ENCODE peak calls at places on chromosomes 5 and 9, in five cellular contexts. Z, R, F, D and U are unnamed samples.

GRCh38 chr5:151078490-151079262 is 2.2 kb downstream of the TNIP1 start:
- DNase-seq in Z (no peak), R (no peak), F (peak), D (no peak), U (no peak)

GRCh38 chr9:93127395-93127911 is 6.6 kb downstream of the NINJ1 start:
- DNase-seq in Z (peak), R (no peak), F (no peak), D (no peak), U (no peak)

GRCh38 chr9:99385215-99385614 is 163.1 kb downstream of the SEC61B start:
- DNase-seq in Z (no peak), R (no peak), F (no peak), D (no peak), U (no peak)

GRCh38 chr5:6748142-6748541 is 34.9 kb downstream of the TENT4A start:
- DNase-seq in Z (no peak), R (no peak), F (no peak), D (no peak), U (no peak)

GRCh38 chr9:131477367-131477766 is 25.4 kb upstream of the POMT1 start:
- DNase-seq in Z (no peak), R (no peak), F (no peak), D (no peak), U (no peak)

GRCh38 chr5:154729613-154730012 is 25.6 kb upstream of the LARP1 start:
- DNase-seq in Z (no peak), R (no peak), F (peak), D (no peak), U (no peak)

GRCh38 chr9:134375011-134375390 is 48.7 kb downstream of the RXRA start:
- DNase-seq in Z (no peak), R (no peak), F (peak), D (no peak), U (no peak)

GRCh38 chr9:100428871-100429654 is 2.1 kb downstream of the MSANTD3 start:
- DNase-seq in Z (no peak), R (peak), F (peak), D (no peak), U (no peak)

GRCh38 chr9:114284316-114285060 is 38.4 kb upstream of the ORM1 start:
- DNase-seq in Z (peak), R (no peak), F (no peak), D (no peak), U (no peak)

GRCh38 chr9:121278535-121279169 is 10.7 kb downstream of the GSN start:
- DNase-seq in Z (peak), R (peak), F (peak), D (peak), U (peak)

GRCh38 chr5:3339798-3340115 is 255.9 kb upstream of the IRX1 start:
- DNase-seq in Z (no peak), R (no peak), F (no peak), D (no peak), U (no peak)

GRCh38 chr9:34573599-34574325 is 15.8 kb downstream of the CNTFR start:
- DNase-seq in Z (no peak), R (no peak), F (no peak), D (peak), U (peak)

GRCh38 chr9:127065592-127065991 is 56.8 kb downstream of the ANGPTL2 start:
- DNase-seq in Z (no peak), R (peak), F (no peak), D (no peak), U (no peak)

GRCh38 chr5:141826674-141827073 is 51.5 kb downstream of the PCDH1 start:
- DNase-seq in Z (peak), R (no peak), F (no peak), D (no peak), U (no peak)

GRCh38 chr5:139392678-139393496 is 2.0 kb downstream of the PROB1 start:
- DNase-seq in Z (peak), R (no peak), F (peak), D (peak), U (peak)

DNA sequence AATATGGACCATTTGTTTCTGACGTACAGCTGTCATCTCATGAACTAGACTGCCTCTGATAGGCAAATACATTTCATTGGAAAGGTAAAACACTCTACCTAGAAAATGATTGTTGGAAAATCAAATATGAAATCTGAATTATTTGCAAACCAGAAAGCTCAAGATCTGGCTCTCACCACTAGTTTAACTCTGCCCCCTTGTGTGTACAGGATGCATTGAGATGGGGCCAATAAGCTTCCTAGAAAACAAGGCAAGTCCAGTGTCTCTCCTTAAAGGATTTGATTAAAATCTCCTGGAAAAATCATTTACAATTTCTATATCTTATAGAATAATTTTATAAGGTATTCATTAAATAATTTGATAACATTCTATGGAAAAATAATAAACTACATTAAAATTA is 311.9 kb upstream of the ANKH start:
- DNase-seq in Z (no peak), R (no peak), F (no peak), D (peak), U (no peak)
- TF ChIP-seq CTCF in Z (peak), R (no peak), F (no peak), D (peak), U (no peak)

GRCh38 chr9:95991326-95991725 is 115.8 kb downstream of the ERCC6L2 start:
- DNase-seq in Z (no peak), R (no peak), F (no peak), D (no peak), U (no peak)

GRCh38 chr9:95985656-95986055 is 110.2 kb downstream of the ERCC6L2 start:
- DNase-seq in Z (no peak), R (no peak), F (no peak), D (no peak), U (no peak)

GRCh38 chr9:95993342-95993741 is 117.9 kb downstream of the ERCC6L2 start:
- DNase-seq in Z (no peak), R (no peak), F (no peak), D (no peak), U (no peak)

GRCh38 chr9:95992536-95992935 is 117.0 kb downstream of the ERCC6L2 start:
- DNase-seq in Z (no peak), R (no peak), F (no peak), D (no peak), U (no peak)

GRCh38 chr9:95989304-95989703 is 113.8 kb downstream of the ERCC6L2 start:
- DNase-seq in Z (no peak), R (peak), F (no peak), D (no peak), U (no peak)
- TF ChIP-seq CTCF in Z (no peak), R (no peak), F (no peak), D (no peak), U (no peak)

GRCh38 chr5:107796797-107797196 is 126.1 kb upstream of the EFNA5 start:
- DNase-seq in Z (no peak), R (no peak), F (no peak), D (no peak), U (no peak)
- TF ChIP-seq CTCF in Z (peak), R (no peak), F (no peak), D (peak), U (no peak)

GRCh38 chr5:123215929-123216702 is 127.1 kb downstream of the PRDM6 start:
- DNase-seq in Z (no peak), R (no peak), F (no peak), D (peak), U (no peak)
- TF ChIP-seq CTCF in Z (peak), R (no peak), F (no peak), D (peak), U (no peak)

DNA sequence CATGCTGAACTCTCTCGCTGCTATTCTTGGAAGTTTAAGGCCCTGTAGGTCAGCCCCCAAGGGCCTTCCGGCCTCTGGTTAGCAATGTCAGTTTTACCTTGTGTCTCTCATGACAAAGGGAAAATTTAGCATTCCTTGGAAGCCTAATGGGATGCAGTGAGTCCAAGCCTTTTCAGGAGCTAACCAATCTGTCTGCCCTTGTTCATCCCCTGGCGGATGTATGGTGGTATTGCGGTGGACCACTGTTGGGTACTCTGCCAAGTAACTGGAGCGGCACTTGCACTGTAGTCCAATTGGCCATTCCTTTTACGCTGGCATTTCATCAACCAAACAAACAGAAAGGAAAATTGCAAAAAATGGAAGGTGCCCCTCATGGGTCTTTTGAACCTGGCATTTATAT is 318.4 kb upstream of the NMUR2 start:
- DNase-seq in Z (peak), R (no peak), F (no peak), D (peak), U (no peak)
- TF ChIP-seq CTCF in Z (peak), R (no peak), F (no peak), D (peak), U (no peak)